ENCODE peak calls at places on chromosomes 4 and X, in eight cellular contexts. V, F, X, L, G, U, M and B are unnamed samples.

GRCh38 chr4:42761804-42762203 is 104.9 kb upstream of the ATP8A1 start:
- DNase-seq in V (no peak), F (no peak), X (no peak), L (no peak), G (no peak), U (no peak), M (no peak), B (no peak)

GRCh38 chrX:97332963-97333362 is 449.3 kb downstream of the RPA4 start:
- DNase-seq in V (no peak), F (no peak), X (no peak), L (no peak), G (no peak), U (no peak), M (no peak), B (no peak)

GRCh38 chr4:15794905-15795304 is 16.8 kb downstream of the CD38 start:
- DNase-seq in V (no peak), F (no peak), X (no peak), L (no peak), G (no peak), U (no peak), M (no peak), B (no peak)

GRCh38 chr4:7630559-7631287 is 196.0 kb upstream of the PSAPL1 start:
- DNase-seq in V (peak), F (peak), X (peak), L (no peak), G (no peak), U (peak), M (no peak), B (no peak)

GRCh38 chrX:54492340-54492739 is 3.7 kb downstream of the FGD1 start:
- DNase-seq in V (peak), F (peak), X (peak), L (no peak), G (no peak), U (no peak), M (no peak), B (no peak)

GRCh38 chr4:183289688-183290087 is 30.4 kb downstream of the CLDN22 start:
- DNase-seq in V (no peak), F (no peak), X (no peak), L (no peak), G (no peak), U (no peak), M (no peak), B (peak)

GRCh38 chr4:39626261-39626660 is 12.4 kb downstream of the SMIM14 start:
- DNase-seq in V (no peak), F (no peak), X (no peak), L (no peak), G (peak), U (no peak), M (peak), B (peak)

GRCh38 chr4:30839583-30840520 is 119.7 kb downstream of the PCDH7 start:
- DNase-seq in V (no peak), F (no peak), X (no peak), L (no peak), G (no peak), U (peak), M (no peak), B (peak)

GRCh38 chrX:103793541-103793932 is 16.9 kb downstream of the PLP1 start:
- DNase-seq in V (no peak), F (no peak), X (no peak), L (no peak), G (no peak), U (no peak), M (no peak), B (no peak)

GRCh38 chrX:29992083-29992482 is 223.3 kb upstream of the MAGEB2 start:
- DNase-seq in V (no peak), F (no peak), X (no peak), L (no peak), G (no peak), U (no peak), M (no peak), B (no peak)

GRCh38 chr4:41365726-41366125 is 109.0 kb downstream of the UCHL1 start:
- DNase-seq in V (no peak), F (no peak), X (no peak), L (no peak), G (no peak), U (no peak), M (no peak), B (no peak)

GRCh38 chr4:113781439-113782040 is 20.0 kb upstream of the CAMK2D start:
- DNase-seq in V (no peak), F (no peak), X (no peak), L (no peak), G (peak), U (no peak), M (peak), B (peak)

GRCh38 chrX:15146515-15146914 is 123.4 kb downstream of the ASB9 start:
- DNase-seq in V (no peak), F (no peak), X (no peak), L (peak), G (no peak), U (no peak), M (peak), B (peak)

GRCh38 chr4:8662776-8663175 is 70.2 kb downstream of the CPZ start:
- DNase-seq in V (no peak), F (peak), X (no peak), L (no peak), G (no peak), U (no peak), M (no peak), B (no peak)

GRCh38 chr4:40998680-40999358 is 215.5 kb downstream of the APBB2 start:
- DNase-seq in V (peak), F (no peak), X (peak), L (peak), G (no peak), U (no peak), M (no peak), B (no peak)

GRCh38 chr4:118865091-118865708 is 23.5 kb upstream of the SYNPO2 start:
- DNase-seq in V (no peak), F (no peak), X (no peak), L (peak), G (no peak), U (no peak), M (peak), B (peak)

GRCh38 chr4:87005690-87006461 is 71.1 kb downstream of the AFF1 start:
- DNase-seq in V (no peak), F (no peak), X (no peak), L (peak), G (peak), U (no peak), M (peak), B (peak)

GRCh38 chrX:139751053-139751452 is 43.1 kb upstream of the MCF2 start:
- DNase-seq in V (no peak), F (no peak), X (no peak), L (no peak), G (no peak), U (no peak), M (no peak), B (no peak)